ENCODE peak calls at places on chromosome 16, in nine cellular contexts. A, H, S, I, O, F, Q, K and C are unnamed samples.

GRCh38 chr16:16025214-16025968 is 76.0 kb downstream of the ABCC1 start:
- DNase-seq in O (no peak), K (peak; percentile 97), H (no peak), S (no peak), F (no peak), Q (peak; percentile 46), I (peak; percentile 38), A (no peak), C (no peak)

GRCh38 chr16:10923650-10924214 is 18.5 kb downstream of the DEXI start:
- DNase-seq in F (peak; percentile 78), A (peak; percentile 88), H (no peak), K (no peak), I (no peak), O (peak; percentile 48), S (peak; percentile 84), Q (no peak), C (peak; percentile 97)

GRCh38 chr16:75198135-75198600 is 8.8 kb downstream of the CTRB2 start:
- DNase-seq in K (peak; percentile 53), S (no peak), H (no peak), I (no peak), A (no peak), O (no peak), Q (no peak), F (no peak), C (no peak)

GRCh38 chr16:8963825-8964441 is at the start of gene USP7:
- DNase-seq in H (peak; percentile 63), K (peak; percentile 86), O (peak; percentile 94), F (peak; percentile 93), A (peak; percentile 91), Q (peak; percentile 86), I (peak; percentile 78), S (peak; percentile 88), C (peak; percentile 82)

GRCh38 chr16:69928856-69929400 is 22.2 kb upstream of the CLEC18A start:
- DNase-seq in A (no peak), H (no peak), F (no peak), Q (no peak), O (no peak), S (no peak), K (no peak), I (no peak), C (no peak)

GRCh38 chr16:21116148-21116693 is 34.4 kb downstream of the DNAH3 start:
- DNase-seq in A (peak; percentile 14), F (no peak), K (no peak), H (no peak), O (no peak), I (no peak), Q (no peak), S (no peak), C (no peak)

GRCh38 chr16:82671743-82672142 is 45.0 kb downstream of the CDH13 start:
- DNase-seq in F (no peak), O (peak; percentile 17), A (no peak), I (no peak), H (no peak), S (no peak), Q (no peak), K (no peak), C (no peak)

GRCh38 chr16:80233097-80233835 is 307.5 kb upstream of the DYNLRB2 start:
- DNase-seq in A (no peak), S (no peak), K (no peak), O (no peak), H (no peak), I (no peak), Q (no peak), F (no peak), C (no peak)

GRCh38 chr16:85286970-85287814 is 174.9 kb upstream of the CIBAR2 start:
- DNase-seq in F (no peak), S (no peak), H (no peak), K (peak; percentile 65), I (no peak), Q (no peak), A (no peak), O (no peak), C (peak; percentile 49)

GRCh38 chr16:12371497-12371896 is 395.0 kb downstream of the SNX29 start:
- DNase-seq in K (no peak), O (no peak), Q (no peak), A (no peak), S (no peak), I (no peak), F (no peak), H (no peak), C (no peak)
- H3K27ac ChIP-seq in K (no peak overlapping the region), O (no peak overlapping the region), Q (no peak overlapping the region), A (no peak overlapping the region), S (no peak overlapping the region), I (no peak overlapping the region), F (no peak overlapping the region), H (no peak overlapping the region), C (no peak overlapping the region)

GRCh38 chr16:68264128-68265077 is at the start of gene SLC7A6:
- DNase-seq in S (peak; percentile 74), I (peak; percentile 94), K (peak; percentile 69), A (peak; percentile 80), F (peak; percentile 85), H (peak; percentile 27), O (peak; percentile 82), Q (peak; percentile 65), C (peak; percentile 76)

GRCh38 chr16:68263559-68264127 is 683 bp upstream of the SLC7A6 start:
- DNase-seq in A (no peak), K (no peak), I (no peak), H (no peak), F (no peak), S (no peak), O (no peak), Q (no peak), C (no peak)

GRCh38 chr16:68269793-68270192 is 5.5 kb downstream of the SLC7A6 start:
- DNase-seq in K (no peak), F (no peak), I (no peak), A (no peak), Q (no peak), H (no peak), O (no peak), S (no peak), C (no peak)

GRCh38 chr16:68267612-68268405 is 3.5 kb downstream of the SLC7A6 start:
- DNase-seq in O (no peak), A (no peak), H (no peak), S (peak; percentile 69), K (no peak), F (no peak), Q (no peak), I (no peak), C (peak; percentile 55)

GRCh38 chr16:68265078-68265925 is 976 bp downstream of the SLC7A6 start:
- DNase-seq in Q (peak; percentile 71), A (peak; percentile 67), K (peak; percentile 69), I (peak; percentile 84), F (peak; percentile 72), S (peak; percentile 94), O (peak; percentile 76), H (peak; percentile 68), C (peak; percentile 77)
- TF ChIP-seq POLR2A in Q (peak; percentile 15), A (peak; percentile 37), K (peak; percentile 60), I (peak; percentile 22), F (no peak), S (peak; percentile 83), O (peak; percentile 46), H (no peak), C (peak; percentile 90)

GRCh38 chr16:12920739-12921138 is 19.3 kb downstream of the SHISA9 start:
- DNase-seq in S (no peak), A (no peak), Q (no peak), O (no peak), F (no peak), H (no peak), I (no peak), K (no peak), C (no peak)

GRCh38 chr16:12917246-12917645 is 15.8 kb downstream of the SHISA9 start:
- DNase-seq in I (no peak), H (no peak), S (no peak), Q (no peak), F (no peak), A (no peak), K (no peak), O (no peak), C (no peak)

DNA sequence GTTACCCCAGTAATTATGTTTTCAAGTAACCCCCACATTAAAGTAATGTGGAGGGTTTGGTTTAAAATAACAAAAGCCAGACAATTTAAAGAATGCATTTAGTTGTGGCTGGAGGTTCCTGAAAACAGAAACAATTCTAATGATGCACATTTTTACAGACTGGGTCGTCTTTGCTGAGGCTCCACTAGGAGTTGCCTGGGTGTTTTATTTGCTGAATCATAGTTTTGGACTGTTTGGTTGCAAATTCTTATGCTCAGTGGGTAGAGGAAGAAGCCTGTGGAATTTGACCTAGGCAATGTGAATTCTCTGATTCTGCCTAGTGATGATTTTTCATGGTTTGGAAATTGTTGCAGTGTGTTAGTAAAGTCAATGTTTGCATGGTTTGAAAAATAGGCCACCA is 16.3 kb downstream of the SHISA9 start:
- DNase-seq in O (no peak), Q (no peak), F (no peak), S (no peak), A (no peak), I (peak; percentile 27), H (no peak), K (no peak), C (no peak)
- H3K4me1 ChIP-seq in O (no peaks in the 10 kb centered on the region), Q (no peaks in the 10 kb centered on the region), F (no peaks in the 10 kb centered on the region), S (no peaks in the 10 kb centered on the region), A (no peaks in the 10 kb centered on the region), I (peaks cover 14% of the 10 kb centered on the region), H (no peaks in the 10 kb centered on the region), K (no peaks in the 10 kb centered on the region), C (no peaks in the 10 kb centered on the region)

GRCh38 chr16:88810166-88810867 is 1.4 kb downstream of the APRT start:
- DNase-seq in H (no peak), O (no peak), Q (no peak), S (no peak), I (no peak), K (no peak), F (no peak), A (no peak), C (no peak)

GRCh38 chr16:88807626-88808453 is 3.9 kb downstream of the APRT start:
- DNase-seq in K (no peak), H (no peak), S (no peak), Q (no peak), I (no peak), O (no peak), F (no peak), A (no peak), C (no peak)

GRCh38 chr16:88810868-88811599 is 694 bp downstream of the APRT start:
- DNase-seq in O (peak; percentile 79), H (peak; percentile 81), K (peak; percentile 69), F (peak; percentile 86), I (peak; percentile 41), S (peak; percentile 82), A (peak; percentile 83), Q (peak; percentile 64), C (peak; percentile 61)

GRCh38 chr16:88809676-88810165 is 2.0 kb downstream of the APRT start:
- DNase-seq in I (no peak), Q (no peak), A (no peak), F (no peak), O (no peak), K (no peak), S (no peak), H (no peak), C (no peak)

DNA sequence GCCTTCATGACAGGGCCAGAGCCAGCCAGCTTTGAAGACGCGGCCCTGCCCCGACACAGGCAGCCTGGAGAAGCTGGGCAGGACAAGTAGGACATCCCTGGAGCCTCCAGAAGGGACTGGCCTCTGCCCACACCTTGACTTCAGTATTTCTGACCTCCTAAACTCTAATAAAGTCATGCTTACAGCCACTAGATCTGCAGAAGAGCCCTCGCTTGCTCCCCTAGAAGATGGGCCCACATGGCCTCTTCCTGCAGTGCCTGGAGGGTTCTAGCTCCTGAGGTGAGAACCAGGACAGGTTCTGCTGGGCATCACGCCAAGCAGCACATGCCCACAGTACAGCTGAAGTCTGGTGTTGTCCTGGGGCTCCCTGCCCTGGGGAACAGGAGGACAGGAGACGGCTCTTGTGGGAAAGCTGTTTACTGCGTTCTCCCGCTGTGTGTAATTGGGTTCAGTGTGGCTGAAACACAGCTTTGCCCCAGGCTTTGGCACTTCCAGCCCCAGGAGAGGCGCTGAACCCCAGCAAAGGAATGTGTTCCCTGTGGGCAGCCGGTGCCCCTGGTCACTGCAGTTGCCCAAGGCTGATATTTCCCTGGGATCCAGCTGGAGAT is 2.6 kb downstream of the APRT start:
- DNase-seq in S (no peak), H (no peak), K (no peak), I (no peak), O (no peak), F (no peak), Q (no peak), A (no peak), C (no peak)
- H3K27ac ChIP-seq in S (no peak overlapping the region), H (peak overlapping the region; percentile 100), K (no peak overlapping the region), I (no peak overlapping the region), O (no peak overlapping the region), F (no peak overlapping the region), Q (no peak overlapping the region), A (no peak overlapping the region), C (no peak overlapping the region)